ENCODE peak calls at places on chromosomes 12 and 14, in six cellular contexts. One of them, this sample, is unnamed.

GRCh38 chr12:56021882-56022497 is 1.1 kb downstream of the IKZF4 start:
- DNase-seq in retina: no peak
- DNase-seq in astrocyte: no peak
- DNase-seq in IMR-90: no peak
- DNase-seq in NCI-H2107: no peak
- DNase-seq in activated gamma-delta T cell: no peak
- DNase-seq in this sample: no peak

GRCh38 chr12:26158078-26158764 is 33.4 kb upstream of the BHLHE41 start:
- DNase-seq in activated gamma-delta T cell: no peak
- DNase-seq in IMR-90: no peak
- DNase-seq in NCI-H2107: no peak
- DNase-seq in astrocyte: no peak
- DNase-seq in retina: no peak
- DNase-seq in this sample: no peak

GRCh38 chr14:34355584-34356266 is 106.3 kb downstream of the SPTSSA start:
- DNase-seq in activated gamma-delta T cell: no peak
- DNase-seq in astrocyte: peak; percentile 92
- DNase-seq in retina: no peak
- DNase-seq in NCI-H2107: no peak
- DNase-seq in IMR-90: peak; percentile 75
- DNase-seq in this sample: no peak

GRCh38 chr12:72296389-72296788 is 24.2 kb downstream of the TRHDE start:
- DNase-seq in IMR-90: peak; percentile 91
- DNase-seq in activated gamma-delta T cell: no peak
- DNase-seq in retina: no peak
- DNase-seq in NCI-H2107: no peak
- DNase-seq in astrocyte: peak; percentile 93
- DNase-seq in this sample: no peak

GRCh38 chr12:107328442-107329133 is 235.2 kb upstream of the CRY1 start:
- DNase-seq in IMR-90: peak; percentile 48
- DNase-seq in activated gamma-delta T cell: no peak
- DNase-seq in retina: no peak
- DNase-seq in astrocyte: peak; percentile 73
- DNase-seq in NCI-H2107: no peak
- DNase-seq in this sample: no peak

GRCh38 chr14:101876539-101876938 is 87.8 kb upstream of the DYNC1H1 start:
- DNase-seq in IMR-90: peak; percentile 18
- DNase-seq in NCI-H2107: no peak
- DNase-seq in astrocyte: no peak
- DNase-seq in retina: peak; percentile 20
- DNase-seq in activated gamma-delta T cell: no peak
- DNase-seq in this sample: no peak

GRCh38 chr14:76829650-76830421 is 3.6 kb downstream of the LRRC74A start:
- DNase-seq in IMR-90: no peak
- DNase-seq in NCI-H2107: no peak
- DNase-seq in astrocyte: no peak
- DNase-seq in activated gamma-delta T cell: no peak
- DNase-seq in retina: peak; percentile 85
- DNase-seq in this sample: no peak

GRCh38 chr12:94735985-94736384 is 85.6 kb upstream of the TMCC3 start:
- DNase-seq in activated gamma-delta T cell: no peak
- DNase-seq in IMR-90: no peak
- DNase-seq in NCI-H2107: no peak
- DNase-seq in retina: no peak
- DNase-seq in astrocyte: no peak
- DNase-seq in this sample: no peak

GRCh38 chr14:100065942-100066574 is 836 bp downstream of the EVL start:
- DNase-seq in retina: no peak
- DNase-seq in NCI-H2107: no peak
- DNase-seq in astrocyte: no peak
- DNase-seq in IMR-90: no peak
- DNase-seq in activated gamma-delta T cell: no peak
- DNase-seq in this sample: no peak

GRCh38 chr12:89504560-89505346 is 19.8 kb downstream of the GALNT4 start:
- DNase-seq in astrocyte: peak; percentile 52
- DNase-seq in activated gamma-delta T cell: no peak
- DNase-seq in NCI-H2107: no peak
- DNase-seq in IMR-90: peak; percentile 75
- DNase-seq in retina: no peak
- DNase-seq in this sample: no peak

GRCh38 chr14:55160989-55161388 is 30.4 kb downstream of the DLGAP5 start:
- DNase-seq in retina: no peak
- DNase-seq in activated gamma-delta T cell: no peak
- DNase-seq in NCI-H2107: no peak
- DNase-seq in astrocyte: peak; percentile 23
- DNase-seq in IMR-90: peak; percentile 54
- DNase-seq in this sample: no peak

GRCh38 chr14:71532349-71532748 is 399.9 kb upstream of the RGS6 start:
- DNase-seq in astrocyte: peak; percentile 91
- DNase-seq in NCI-H2107: no peak
- DNase-seq in IMR-90: peak; percentile 36
- DNase-seq in retina: no peak
- DNase-seq in activated gamma-delta T cell: no peak
- DNase-seq in this sample: no peak

GRCh38 chr14:94317259-94317658 is 5.9 kb downstream of the SERPINA6 start:
- DNase-seq in NCI-H2107: no peak
- DNase-seq in IMR-90: no peak
- DNase-seq in activated gamma-delta T cell: no peak
- DNase-seq in astrocyte: no peak
- DNase-seq in retina: no peak
- DNase-seq in this sample: no peak

GRCh38 chr14:51568366-51568765 is 83.3 kb upstream of the FRMD6 start:
- DNase-seq in IMR-90: no peak
- DNase-seq in astrocyte: no peak
- DNase-seq in retina: no peak
- DNase-seq in activated gamma-delta T cell: no peak
- DNase-seq in NCI-H2107: no peak
- DNase-seq in this sample: no peak

GRCh38 chr14:25411933-25412757 is 362.2 kb upstream of the STXBP6 start:
- DNase-seq in IMR-90: no peak
- DNase-seq in NCI-H2107: no peak
- DNase-seq in astrocyte: no peak
- DNase-seq in retina: peak; percentile 59
- DNase-seq in activated gamma-delta T cell: no peak
- DNase-seq in this sample: no peak

GRCh38 chr14:72743626-72744025 is 150.3 kb downstream of the DPF3 start:
- DNase-seq in astrocyte: no peak
- DNase-seq in activated gamma-delta T cell: no peak
- DNase-seq in retina: no peak
- DNase-seq in NCI-H2107: no peak
- DNase-seq in IMR-90: no peak
- DNase-seq in this sample: peak; percentile 58

GRCh38 chr12:63151061-63151897 is at the start of gene AVPR1A:
- DNase-seq in retina: peak; percentile 72
- DNase-seq in activated gamma-delta T cell: no peak
- DNase-seq in IMR-90: no peak
- DNase-seq in astrocyte: no peak
- DNase-seq in NCI-H2107: no peak
- DNase-seq in this sample: peak; percentile 71

GRCh38 chr12:42002563-42002962 is 142.1 kb downstream of the GXYLT1 start:
- DNase-seq in astrocyte: no peak
- DNase-seq in NCI-H2107: no peak
- DNase-seq in IMR-90: no peak
- DNase-seq in activated gamma-delta T cell: no peak
- DNase-seq in retina: no peak
- DNase-seq in this sample: no peak